ENCODE peak calls at places on chromosomes 1 and 21, in four cellular contexts. V is upper lobe of right lung, M is HCT116, K is fibroblast of lung. P is an unnamed sample.

GRCh38 chr1:15684042-15684461 is at the start of gene PLEKHM2:
- DNase-seq in K (peak; percentile 40), V (peak; percentile 76), M (no peak), P (no peak)

GRCh38 chr21:31222142-31222541 is 121.9 kb downstream of the TIAM1 start:
- DNase-seq in V (no peak), K (peak; percentile 84), M (no peak), P (no peak)

GRCh38 chr1:199279872-199280649 is 641.2 kb downstream of the PTPRC start:
- DNase-seq in K (peak; percentile 60), M (no peak), V (no peak), P (no peak)

GRCh38 chr1:56584910-56585528 is 5.7 kb upstream of the PLPP3 start:
- DNase-seq in M (peak; percentile 39), V (no peak), K (peak; percentile 51), P (no peak)

GRCh38 chr1:214076341-214077035 is 88.7 kb downstream of the PROX1 start:
- DNase-seq in V (no peak), K (no peak), M (no peak), P (no peak)

GRCh38 chr1:212700892-212701819 is 1.5 kb upstream of the BATF3 start:
- DNase-seq in M (no peak), V (peak; percentile 73), K (peak; percentile 66), P (no peak)

GRCh38 chr1:214019499-214019898 is 31.7 kb downstream of the PROX1 start:
- DNase-seq in M (no peak), K (no peak), V (no peak), P (no peak)

GRCh38 chr1:225658041-225658440 is 5.1 kb upstream of the ENAH start:
- DNase-seq in K (peak; percentile 60), M (no peak), V (no peak), P (no peak)

GRCh38 chr21:31409849-31410762 is 66.0 kb upstream of the TIAM1 start:
- DNase-seq in K (no peak), M (no peak), V (no peak), P (no peak)

GRCh38 chr1:116940809-116941640 is 31.3 kb downstream of the PTGFRN start:
- DNase-seq in K (no peak), V (no peak), M (no peak), P (no peak)

GRCh38 chr1:16012590-16013219 is 5.1 kb downstream of the HSPB7 start:
- DNase-seq in K (peak; percentile 75), M (peak; percentile 8), V (peak; percentile 87), P (peak; percentile 55)

GRCh38 chr1:62198781-62199125 is 4.1 kb downstream of the L1TD1 start:
- DNase-seq in K (peak; percentile 31), M (no peak), V (no peak), P (no peak)

GRCh38 chr1:168488153-168488552 is 55.6 kb downstream of the XCL2 start:
- DNase-seq in M (no peak), K (peak; percentile 76), V (no peak), P (no peak)

GRCh38 chr1:48228156-48228555 is 5.6 kb downstream of the SLC5A9 start:
- DNase-seq in K (no peak), M (no peak), V (no peak), P (no peak)

GRCh38 chr1:186617860-186618780 is 62.1 kb downstream of the PTGS2 start:
- DNase-seq in V (peak; percentile 75), M (no peak), K (peak; percentile 30), P (peak; percentile 7)

GRCh38 chr1:5885471-5886139 is 106.6 kb downstream of the NPHP4 start:
- DNase-seq in V (no peak), K (no peak), M (no peak), P (no peak)

GRCh38 chr1:77825356-77825709 is 45.9 kb downstream of the MIGA1 start:
- DNase-seq in V (no peak), K (peak; percentile 80), M (peak; percentile 38), P (no peak)

GRCh38 chr21:46351476-46352155 is 27.7 kb downstream of the PCNT start:
- DNase-seq in M (no peak), K (no peak), V (no peak), P (no peak)

GRCh38 chr1:99850458-99850974 is 355 bp downstream of the AGL start:
- DNase-seq in V (no peak), K (peak; percentile 14), M (no peak), P (no peak)

GRCh38 chr1:230005040-230005439 is 62.0 kb upstream of the GALNT2 start:
- DNase-seq in M (no peak), V (no peak), K (no peak), P (no peak)

GRCh38 chr1:147163019-147163418 is 9.3 kb downstream of the PRKAB2 start:
- DNase-seq in M (no peak), V (no peak), K (no peak), P (no peak)
- H3K4me1 ChIP-seq in M (peaks cover 39% of the 10 kb centered on the region), V (no peaks in the 10 kb centered on the region), K (peaks cover 7% of the 10 kb centered on the region), P (peaks cover 4% of the 10 kb centered on the region)

GRCh38 chr1:177171536-177172123 is 872 bp downstream of the BRINP2 start:
- DNase-seq in K (no peak), M (no peak), V (no peak), P (no peak)

GRCh38 chr1:177174921-177175634 is 4.3 kb downstream of the BRINP2 start:
- DNase-seq in M (no peak), V (no peak), K (no peak), P (no peak)

GRCh38 chr1:177172866-177173265 is 2.1 kb downstream of the BRINP2 start:
- DNase-seq in M (no peak), K (no peak), V (no peak), P (no peak)

GRCh38 chr1:177172331-177172730 is 1.6 kb downstream of the BRINP2 start:
- DNase-seq in V (no peak), K (no peak), M (no peak), P (no peak)

DNA sequence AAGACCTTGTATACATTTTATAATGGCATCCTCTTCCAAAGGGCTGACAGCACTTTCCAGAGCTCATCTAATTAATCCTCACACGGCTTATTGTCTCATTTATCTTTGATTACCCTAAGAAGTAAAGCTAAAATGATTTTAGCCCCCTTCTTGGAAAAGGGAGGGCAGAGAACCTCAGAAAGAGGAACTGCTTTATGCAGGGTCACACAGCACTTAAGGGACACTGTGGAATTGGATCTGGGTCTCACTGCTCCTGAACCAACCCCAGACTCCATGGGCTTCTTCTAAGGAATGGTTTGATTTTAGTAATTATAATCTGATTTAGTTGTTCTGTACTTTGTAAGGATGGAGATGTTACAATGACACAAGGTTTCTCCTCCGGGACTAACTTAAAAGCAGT is 3.2 kb downstream of the BRINP2 start:
- DNase-seq in M (no peak), K (no peak), V (no peak), P (no peak)
- H3K4me1 ChIP-seq in M (no peaks in the 10 kb centered on the region), K (peaks cover 5% of the 10 kb centered on the region), V (no peaks in the 10 kb centered on the region), P (peaks cover 4% of the 10 kb centered on the region)

GRCh38 chr1:201223852-201224670 is 33.4 kb downstream of the IGFN1 start:
- DNase-seq in M (no peak), V (no peak), K (no peak), P (no peak)
- H3K4me1 ChIP-seq in M (peaks cover 7% of the 10 kb centered on the region), V (no peaks in the 10 kb centered on the region), K (no peaks in the 10 kb centered on the region), P (no peaks in the 10 kb centered on the region)

GRCh38 chr1:2151252-2151651 is 43.3 kb downstream of the FAAP20 start:
- DNase-seq in V (no peak), M (no peak), K (no peak), P (no peak)

GRCh38 chr1:2152914-2153313 is 41.7 kb downstream of the FAAP20 start:
- DNase-seq in V (no peak), M (no peak), K (no peak), P (no peak)

GRCh38 chr1:2148691-2149090 is 45.9 kb downstream of the FAAP20 start:
- DNase-seq in M (no peak), K (no peak), V (no peak), P (no peak)

GRCh38 chr1:2151906-2152305 is 42.7 kb downstream of the FAAP20 start:
- DNase-seq in K (no peak), V (no peak), M (no peak), P (no peak)

GRCh38 chr1:2150836-2151235 is 43.7 kb downstream of the FAAP20 start:
- DNase-seq in V (no peak), M (no peak), K (no peak), P (no peak)
- H3K4me1 ChIP-seq in V (no peaks in the 10 kb centered on the region), M (no peaks in the 10 kb centered on the region), K (no peaks in the 10 kb centered on the region), P (no peaks in the 10 kb centered on the region)

GRCh38 chr1:42931108-42931539 is 27.5 kb downstream of the SLC2A1 start:
- DNase-seq in M (no peak), V (peak; percentile 67), K (peak; percentile 41), P (no peak)
- H3K4me1 ChIP-seq in M (peaks cover 69% of the 10 kb centered on the region), V (peaks cover 30% of the 10 kb centered on the region), K (peaks cover under 1% of the 10 kb centered on the region), P (peaks cover 21% of the 10 kb centered on the region)

GRCh38 chr1:156146749-156147405 is 6.5 kb upstream of the SEMA4A start:
- DNase-seq in K (no peak), V (no peak), M (no peak), P (no peak)
- H3K4me1 ChIP-seq in K (peaks cover 10% of the 10 kb centered on the region), V (peaks cover 26% of the 10 kb centered on the region), M (peaks cover 12% of the 10 kb centered on the region), P (peaks cover 17% of the 10 kb centered on the region)

GRCh38 chr1:167456926-167457325 is 61.4 kb downstream of the CD247 start:
- DNase-seq in K (no peak), V (no peak), M (no peak), P (no peak)
- H3K4me1 ChIP-seq in K (no peaks in the 10 kb centered on the region), V (peaks cover 3% of the 10 kb centered on the region), M (peaks cover 16% of the 10 kb centered on the region), P (peaks cover 3% of the 10 kb centered on the region)

P was measured in thoracic aorta.